ENCODE peak calls at places on chromosomes 7 and 10, in six cellular contexts. I is IMR-90, Y is coronary artery, E is brain microvascular endothelial cell, U is iPS DF 6.9, T is kidney. L is an unnamed sample.

GRCh38 chr10:71564221-71564820 is 155.3 kb downstream of the C10orf105 start:
- DNase-seq in I (no peak), Y (no peak), E (no peak), U (no peak), T (no peak), L (no peak)

GRCh38 chr10:73873843-73874215 is 526 bp downstream of the CAMK2G start:
- DNase-seq in I (no peak), Y (no peak), E (no peak), U (no peak), T (peak), L (no peak)

GRCh38 chr7:41918597-41918996 is 215.7 kb upstream of the INHBA start:
- DNase-seq in I (peak), Y (no peak), E (peak), U (no peak), T (no peak), L (no peak)

GRCh38 chr10:43217563-43218205 is 49.2 kb downstream of the RASGEF1A start:
- DNase-seq in I (no peak), Y (no peak), E (no peak), U (no peak), T (peak), L (no peak)

GRCh38 chr7:80182630-80183276 is 48.1 kb downstream of the GNAI1 start:
- DNase-seq in I (peak), Y (no peak), E (no peak), U (no peak), T (no peak), L (no peak)

GRCh38 chr7:99155207-99155606 is 11.3 kb upstream of the SMURF1 start:
- DNase-seq in I (no peak), Y (no peak), E (no peak), U (no peak), T (no peak), L (no peak)

GRCh38 chr10:108545921-108546320 is 1377.4 kb downstream of the XPNPEP1 start:
- DNase-seq in I (no peak), Y (no peak), E (no peak), U (no peak), T (no peak), L (no peak)

GRCh38 chr10:119305860-119306513 is 98.6 kb downstream of the GRK5 start:
- DNase-seq in I (peak), Y (peak), E (peak), U (no peak), T (no peak), L (peak)

GRCh38 chr7:113159746-113160339 is 41.5 kb upstream of the SMIM30 start:
- DNase-seq in I (peak), Y (no peak), E (peak), U (peak), T (no peak), L (peak)

GRCh38 chr7:74092321-74092963 is 8.8 kb downstream of the LIMK1 start:
- DNase-seq in I (no peak), Y (no peak), E (no peak), U (no peak), T (peak), L (no peak)

GRCh38 chr10:546971-547590 is 142.4 kb downstream of the DIP2C start:
- DNase-seq in I (peak), Y (peak), E (no peak), U (peak), T (no peak), L (no peak)

GRCh38 chr10:73855413-73855812 is 18.9 kb downstream of the CAMK2G start:
- DNase-seq in I (no peak), Y (no peak), E (no peak), U (no peak), T (no peak), L (no peak)

GRCh38 chr7:22842383-22842903 is 19.8 kb upstream of the TOMM7 start:
- DNase-seq in I (no peak), Y (no peak), E (no peak), U (no peak), T (no peak), L (no peak)

GRCh38 chr10:48333856-48334255 is 27.4 kb downstream of the MAPK8 start:
- DNase-seq in I (peak), Y (no peak), E (no peak), U (no peak), T (peak), L (no peak)

DNA sequence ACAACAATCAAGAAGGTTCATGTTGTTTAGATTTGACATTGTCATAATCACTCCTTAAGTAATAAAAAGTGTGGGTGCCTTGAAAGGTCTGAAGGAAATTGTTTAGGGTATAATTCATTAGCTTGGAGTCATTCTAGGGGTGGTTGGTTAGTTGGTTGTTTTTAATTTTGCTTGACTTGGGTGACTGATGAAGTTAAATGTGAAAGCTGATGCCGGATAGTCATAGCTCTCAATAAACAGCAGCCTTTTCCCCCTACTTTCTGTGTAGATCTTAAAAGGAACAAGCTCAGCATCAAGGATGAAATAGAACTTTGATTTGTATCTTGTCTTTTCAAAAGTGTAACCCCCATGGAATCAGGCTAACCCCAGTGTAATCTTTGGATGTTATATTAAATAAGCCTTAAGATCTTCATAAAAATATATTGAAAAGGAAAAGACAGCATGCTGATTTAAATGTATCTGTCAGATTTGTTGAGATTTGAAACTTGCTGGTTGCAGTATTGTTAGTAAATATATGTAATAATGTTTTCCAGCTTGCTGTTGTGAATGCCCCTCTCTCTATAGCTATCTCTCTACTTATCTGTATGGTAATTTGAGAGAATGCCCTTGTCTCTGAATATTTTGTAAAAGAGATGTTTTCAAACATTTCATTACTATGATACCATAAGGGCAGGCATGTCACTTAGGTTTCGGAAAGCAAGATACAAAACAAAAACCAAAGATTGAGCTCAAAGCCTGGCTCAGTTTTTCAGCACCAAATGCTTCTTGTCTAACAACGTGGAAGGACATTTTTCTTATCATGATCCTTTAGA is 148.5 kb downstream of the ARID5B start:
- DNase-seq in I (no peak), Y (no peak), E (no peak), U (no peak), T (no peak), L (no peak)
- H3K4me3 ChIP-seq in I (peak), Y (peak), E (peak), U (no peak), T (peak), L (peak)

DNA sequence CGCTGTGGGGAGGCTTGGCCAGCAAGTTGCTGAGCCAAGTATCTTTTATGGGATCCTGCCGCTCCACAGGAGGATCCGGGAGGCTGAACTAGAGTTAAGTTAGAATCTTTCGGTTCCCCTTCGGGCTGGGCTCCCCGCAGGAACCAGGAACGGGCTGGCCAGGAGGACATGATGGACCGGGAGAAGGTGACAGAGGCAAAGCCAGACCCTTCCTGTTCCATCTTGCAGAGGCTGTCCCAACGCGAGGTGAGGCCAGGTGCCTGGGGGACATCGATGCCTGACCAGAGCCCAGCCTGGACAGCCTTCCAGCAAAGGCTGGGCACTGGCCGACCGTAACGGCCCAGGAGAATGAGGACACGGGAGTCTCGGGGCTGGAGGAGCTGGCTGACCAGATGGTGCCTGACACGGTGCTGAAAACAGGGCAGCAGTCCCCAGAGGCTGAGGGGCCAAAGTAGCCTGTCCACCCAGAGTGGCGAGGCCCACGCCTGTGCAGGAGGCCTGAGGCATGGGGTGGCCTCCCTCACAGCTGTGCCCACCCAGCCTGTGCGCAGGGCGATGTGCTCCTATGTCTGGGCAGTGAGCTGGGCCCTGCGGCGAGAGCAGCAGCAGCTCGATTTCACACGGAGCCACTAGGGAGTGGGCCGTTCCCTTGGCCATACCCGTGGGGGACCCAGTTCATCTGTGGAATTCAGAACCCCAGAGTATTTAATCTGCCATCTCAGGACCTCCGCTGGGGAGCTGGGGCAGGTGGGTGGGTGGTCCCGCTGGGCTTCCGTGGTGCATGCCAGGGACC is 1.8 kb upstream of the PAOX start:
- DNase-seq in I (no peak), Y (no peak), E (no peak), U (no peak), T (peak), L (no peak)
- H3K4me3 ChIP-seq in I (no peak), Y (no peak), E (no peak), U (no peak), T (no peak), L (no peak)

DNA sequence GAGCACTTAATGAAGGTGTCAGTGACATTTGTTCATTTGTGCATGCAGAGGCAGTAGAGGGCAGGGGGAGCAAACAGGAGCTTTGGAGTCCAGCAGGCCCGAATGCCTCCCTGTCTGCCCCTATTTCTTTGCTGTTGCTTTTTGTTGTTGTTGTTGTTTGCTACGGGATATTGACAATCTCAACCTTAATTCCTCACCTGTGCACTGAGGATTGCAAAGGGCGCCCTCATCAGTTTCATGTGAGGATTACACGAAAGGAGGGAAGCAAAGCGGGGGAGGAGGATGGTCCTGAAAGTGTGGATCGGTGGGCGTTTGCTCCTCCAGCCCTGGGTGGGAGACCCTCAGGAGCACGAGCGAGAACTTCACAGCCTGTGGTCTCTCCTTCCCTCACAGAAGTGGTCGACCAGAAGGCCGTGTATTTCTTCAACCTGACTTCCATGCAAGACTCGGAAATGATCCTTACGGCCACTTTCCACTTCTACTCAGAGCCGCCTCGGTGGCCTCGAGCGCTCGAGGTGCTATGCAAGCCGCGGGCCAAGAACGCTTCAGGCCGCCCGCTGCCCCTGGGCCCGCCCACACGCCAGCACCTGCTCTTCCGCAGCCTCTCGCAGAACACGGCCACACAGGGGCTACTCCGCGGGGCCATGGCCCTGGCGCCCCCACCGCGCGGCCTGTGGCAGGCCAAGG is 9.5 kb downstream of the GDF10 start:
- DNase-seq in I (no peak), Y (no peak), E (no peak), U (no peak), T (no peak), L (no peak)
- H3K4me3 ChIP-seq in I (no peak), Y (no peak), E (no peak), U (no peak), T (no peak), L (no peak)

GRCh38 chr7:16880469-16881034 is 1.2 kb downstream of the AGR3 start:
- DNase-seq in I (no peak), Y (no peak), E (no peak), U (no peak), T (no peak), L (no peak)
- H3K4me3 ChIP-seq in I (no peak), Y (no peak), E (no peak), U (no peak), T (no peak), L (no peak)

GRCh38 chr7:152909280-152909679 is 149.7 kb downstream of the ACTR3B start:
- DNase-seq in I (no peak), Y (no peak), E (no peak), U (no peak), T (peak), L (no peak)

GRCh38 chr7:152912511-152912910 is 153.0 kb downstream of the ACTR3B start:
- DNase-seq in I (no peak), Y (no peak), E (no peak), U (no peak), T (peak), L (no peak)

GRCh38 chr7:152911904-152912303 is 152.4 kb downstream of the ACTR3B start:
- DNase-seq in I (no peak), Y (no peak), E (no peak), U (no peak), T (peak), L (no peak)

GRCh38 chr7:152910545-152911013 is 151.0 kb downstream of the ACTR3B start:
- DNase-seq in I (no peak), Y (no peak), E (no peak), U (no peak), T (peak), L (no peak)

DNA sequence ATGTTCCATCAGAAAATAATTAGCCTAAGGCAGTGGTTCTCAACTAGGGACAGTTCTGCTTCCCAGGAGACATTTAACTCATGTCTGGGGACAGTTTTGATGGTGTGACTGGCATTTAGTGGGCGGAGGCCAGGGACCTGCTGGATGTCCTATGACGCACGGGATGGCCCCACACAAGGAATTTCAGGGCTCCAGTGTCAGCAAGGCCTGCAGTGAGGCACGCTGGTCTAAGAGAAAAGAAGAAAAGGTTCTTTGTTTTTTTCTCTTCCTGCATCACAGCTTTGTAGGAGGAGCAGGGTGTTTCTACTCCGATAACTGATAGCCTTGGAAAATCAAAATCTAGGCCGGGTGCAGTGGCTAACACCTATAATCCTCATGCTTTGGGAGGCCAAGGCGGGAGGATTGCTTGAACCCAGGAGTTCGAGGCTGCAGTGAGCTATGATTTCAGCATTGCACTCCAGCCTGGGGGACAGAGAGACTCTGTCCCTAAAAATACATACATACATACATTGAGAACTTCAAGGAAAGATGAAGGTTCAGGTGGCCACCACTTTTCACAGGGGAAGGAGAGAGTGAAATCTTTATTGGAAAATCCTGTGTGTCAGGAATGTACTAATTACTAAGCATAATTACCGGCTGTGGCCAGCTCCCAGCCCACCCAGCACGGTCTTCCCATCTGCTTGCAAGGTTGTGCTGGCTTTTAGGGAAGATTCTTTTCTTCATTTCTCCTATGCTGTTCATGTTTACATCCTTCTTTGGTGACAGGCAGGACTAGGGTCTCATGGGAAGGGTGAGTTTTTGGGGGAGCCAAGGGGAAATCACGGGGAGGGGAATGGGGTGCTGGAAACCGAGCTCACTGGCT is 150.4 kb downstream of the ACTR3B start:
- DNase-seq in I (no peak), Y (no peak), E (peak), U (no peak), T (peak), L (no peak)
- H3K4me3 ChIP-seq in I (no peak), Y (no peak), E (no peak), U (no peak), T (no peak), L (no peak)

DNA sequence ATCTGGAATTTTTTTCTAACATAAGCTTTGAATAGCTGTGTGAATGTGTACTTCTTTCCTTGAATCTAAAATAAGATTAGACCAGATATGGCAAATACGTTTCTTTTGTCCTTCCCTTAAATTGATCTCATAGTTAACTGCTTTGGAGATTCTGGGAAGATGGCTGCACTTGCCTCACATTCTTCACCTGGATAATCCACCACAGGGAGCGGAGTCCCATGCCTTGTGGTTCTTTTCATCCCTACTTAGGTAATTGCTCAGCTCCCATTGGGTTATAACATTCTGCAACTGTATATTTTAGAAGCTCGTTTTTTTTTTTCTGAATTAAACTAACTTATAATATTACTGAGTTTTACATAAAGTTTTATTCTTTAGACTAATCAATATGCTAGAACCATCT is 182.0 kb downstream of the PPP1R9A start:
- DNase-seq in I (no peak), Y (no peak), E (no peak), U (no peak), T (no peak), L (no peak)
- H3K4me3 ChIP-seq in I (no peak), Y (no peak), E (no peak), U (no peak), T (no peak), L (no peak)

GRCh38 chr10:125414998-125415397 is 254.6 kb upstream of the CTBP2 start:
- DNase-seq in I (peak), Y (no peak), E (peak), U (no peak), T (no peak), L (no peak)
- H3K4me3 ChIP-seq in I (no peak), Y (no peak), E (no peak), U (no peak), T (no peak), L (no peak)

L was measured in Panc1.